ENCODE peak calls at places on chromosome 19, in four cellular contexts. One of them, this sample, is unnamed.

GRCh38 chr19:11168568-11168967 is 13.0 kb upstream of the SPC24 start:
- DNase-seq in transverse colon: no peak
- DNase-seq in ovary: no peak
- DNase-seq in body of pancreas: no peak
- DNase-seq in this sample: peak; percentile 18

GRCh38 chr19:15836595-15837398 is 21.3 kb upstream of the OR10H1 start:
- DNase-seq in transverse colon: peak; percentile 97
- DNase-seq in ovary: peak; percentile 97
- DNase-seq in body of pancreas: peak; percentile 97
- DNase-seq in this sample: peak; percentile 90

GRCh38 chr19:17539288-17540117 is 15.9 kb upstream of the COLGALT1 start:
- DNase-seq in ovary: peak; percentile 100
- DNase-seq in body of pancreas: peak; percentile 89
- DNase-seq in transverse colon: peak; percentile 90
- DNase-seq in this sample: peak; percentile 87

GRCh38 chr19:4635763-4636135 is 3.6 kb upstream of the TNFAIP8L1 start:
- DNase-seq in transverse colon: no peak
- DNase-seq in ovary: no peak
- DNase-seq in body of pancreas: no peak
- DNase-seq in this sample: no peak

GRCh38 chr19:7505288-7505681 is 10.6 kb upstream of the ZNF358 start:
- DNase-seq in transverse colon: peak; percentile 40
- DNase-seq in ovary: no peak
- DNase-seq in body of pancreas: peak; percentile 50
- DNase-seq in this sample: no peak

GRCh38 chr19:53517114-53517741 is 20.7 kb upstream of the ZNF331 start:
- DNase-seq in transverse colon: no peak
- DNase-seq in ovary: no peak
- DNase-seq in body of pancreas: no peak
- DNase-seq in this sample: no peak

GRCh38 chr19:34732548-34733255 is 1.3 kb upstream of the ZNF181 start:
- DNase-seq in body of pancreas: peak; percentile 31
- DNase-seq in transverse colon: peak; percentile 12
- DNase-seq in ovary: peak; percentile 38
- DNase-seq in this sample: no peak

GRCh38 chr19:54473983-54474382 is 887 bp upstream of the CDC42EP5 start:
- DNase-seq in ovary: no peak
- DNase-seq in body of pancreas: no peak
- DNase-seq in transverse colon: no peak
- DNase-seq in this sample: no peak

GRCh38 chr19:19539738-19540703 is 2.0 kb downstream of the CILP2 start:
- DNase-seq in ovary: peak; percentile 76
- DNase-seq in transverse colon: peak; percentile 72
- DNase-seq in body of pancreas: peak; percentile 56
- DNase-seq in this sample: no peak

GRCh38 chr19:53571339-53571738 is 33.4 kb downstream of the ZNF331 start:
- DNase-seq in transverse colon: no peak
- DNase-seq in body of pancreas: no peak
- DNase-seq in ovary: no peak
- DNase-seq in this sample: no peak

GRCh38 chr19:31356587-31357314 is 7.5 kb upstream of the TSHZ3 start:
- DNase-seq in body of pancreas: peak; percentile 60
- DNase-seq in ovary: no peak
- DNase-seq in transverse colon: peak; percentile 24
- DNase-seq in this sample: no peak

GRCh38 chr19:1144741-1145140 is 29.3 kb downstream of the SBNO2 start:
- DNase-seq in body of pancreas: no peak
- DNase-seq in transverse colon: no peak
- DNase-seq in ovary: no peak
- DNase-seq in this sample: no peak

GRCh38 chr19:49442354-49442753 is 1.0 kb upstream of the SLC17A7 start:
- DNase-seq in transverse colon: peak; percentile 33
- DNase-seq in ovary: no peak
- DNase-seq in body of pancreas: peak; percentile 34
- DNase-seq in this sample: peak; percentile 32

GRCh38 chr19:800360-801029 is 3.2 kb downstream of the PTBP1 start:
- DNase-seq in body of pancreas: peak; percentile 70
- DNase-seq in transverse colon: peak; percentile 61
- DNase-seq in ovary: peak; percentile 21
- DNase-seq in this sample: peak; percentile 36

GRCh38 chr19:35446194-35446593 is 1.9 kb upstream of the FFAR2 start:
- DNase-seq in body of pancreas: no peak
- DNase-seq in ovary: no peak
- DNase-seq in transverse colon: no peak
- DNase-seq in this sample: no peak

GRCh38 chr19:30529876-30530275 is 157.7 kb downstream of the ZNF536 start:
- DNase-seq in transverse colon: no peak
- DNase-seq in body of pancreas: no peak
- DNase-seq in ovary: no peak
- DNase-seq in this sample: no peak

GRCh38 chr19:50649433-50650391 is at the start of gene C19orf81:
- DNase-seq in body of pancreas: no peak
- DNase-seq in transverse colon: no peak
- DNase-seq in ovary: no peak
- DNase-seq in this sample: peak; percentile 22

GRCh38 chr19:18194554-18195238 is 1.7 kb downstream of the MPV17L2 start:
- DNase-seq in ovary: peak; percentile 87
- DNase-seq in body of pancreas: peak; percentile 50
- DNase-seq in transverse colon: peak; percentile 49
- DNase-seq in this sample: no peak

DNA sequence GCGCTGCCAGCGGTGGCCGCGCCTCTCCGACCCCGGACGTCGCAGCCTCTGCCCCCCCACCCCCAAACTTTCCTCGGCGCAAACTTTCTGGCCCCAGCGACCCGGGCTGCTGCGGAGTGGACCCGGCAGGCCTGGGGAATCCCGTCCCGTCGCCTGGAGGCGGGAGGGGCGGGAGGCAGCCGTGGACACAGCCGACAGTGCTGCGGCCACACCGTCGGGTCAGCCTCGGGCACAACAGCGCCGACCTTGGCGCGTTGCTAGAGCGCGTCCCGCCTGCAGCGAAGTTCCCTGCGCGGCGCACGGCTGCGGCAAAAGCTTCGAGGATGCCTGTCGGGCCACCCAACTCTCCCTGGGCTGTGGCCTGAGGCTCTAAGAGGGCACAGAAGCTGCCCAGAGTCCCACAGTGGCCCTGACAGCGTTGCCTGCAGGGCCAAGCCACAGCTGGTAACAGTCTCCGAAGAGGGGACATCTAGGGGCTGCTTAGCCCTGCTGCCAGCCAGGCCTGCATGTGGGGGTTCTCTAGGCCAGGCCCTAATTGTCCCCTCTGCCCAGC is 1.3 kb downstream of the NFIX start:
- DNase-seq in body of pancreas: peak; percentile 67
- DNase-seq in ovary: peak; percentile 66
- DNase-seq in transverse colon: no peak
- DNase-seq in this sample: no peak
- TF ChIP-seq CTCF in body of pancreas: no peak
- TF ChIP-seq CTCF in ovary: no peak
- TF ChIP-seq CTCF in transverse colon: no peak
- TF ChIP-seq CTCF in this sample: no peak

GRCh38 chr19:40443131-40443929 is 805 bp downstream of the SERTAD3 start:
- DNase-seq in body of pancreas: peak; percentile 100
- DNase-seq in transverse colon: peak; percentile 100
- DNase-seq in ovary: peak; percentile 99
- DNase-seq in this sample: peak; percentile 100

GRCh38 chr19:40445006-40445312 is 824 bp upstream of the SERTAD3 start:
- DNase-seq in transverse colon: no peak
- DNase-seq in ovary: no peak
- DNase-seq in body of pancreas: no peak
- DNase-seq in this sample: no peak

GRCh38 chr19:40443930-40444180 is 280 bp downstream of the SERTAD3 start:
- DNase-seq in ovary: no peak
- DNase-seq in transverse colon: no peak
- DNase-seq in body of pancreas: no peak
- DNase-seq in this sample: no peak

GRCh38 chr19:40445637-40445944 is 1.5 kb upstream of the SERTAD3 start:
- DNase-seq in body of pancreas: no peak
- DNase-seq in ovary: peak; percentile 56
- DNase-seq in transverse colon: no peak
- DNase-seq in this sample: no peak

DNA sequence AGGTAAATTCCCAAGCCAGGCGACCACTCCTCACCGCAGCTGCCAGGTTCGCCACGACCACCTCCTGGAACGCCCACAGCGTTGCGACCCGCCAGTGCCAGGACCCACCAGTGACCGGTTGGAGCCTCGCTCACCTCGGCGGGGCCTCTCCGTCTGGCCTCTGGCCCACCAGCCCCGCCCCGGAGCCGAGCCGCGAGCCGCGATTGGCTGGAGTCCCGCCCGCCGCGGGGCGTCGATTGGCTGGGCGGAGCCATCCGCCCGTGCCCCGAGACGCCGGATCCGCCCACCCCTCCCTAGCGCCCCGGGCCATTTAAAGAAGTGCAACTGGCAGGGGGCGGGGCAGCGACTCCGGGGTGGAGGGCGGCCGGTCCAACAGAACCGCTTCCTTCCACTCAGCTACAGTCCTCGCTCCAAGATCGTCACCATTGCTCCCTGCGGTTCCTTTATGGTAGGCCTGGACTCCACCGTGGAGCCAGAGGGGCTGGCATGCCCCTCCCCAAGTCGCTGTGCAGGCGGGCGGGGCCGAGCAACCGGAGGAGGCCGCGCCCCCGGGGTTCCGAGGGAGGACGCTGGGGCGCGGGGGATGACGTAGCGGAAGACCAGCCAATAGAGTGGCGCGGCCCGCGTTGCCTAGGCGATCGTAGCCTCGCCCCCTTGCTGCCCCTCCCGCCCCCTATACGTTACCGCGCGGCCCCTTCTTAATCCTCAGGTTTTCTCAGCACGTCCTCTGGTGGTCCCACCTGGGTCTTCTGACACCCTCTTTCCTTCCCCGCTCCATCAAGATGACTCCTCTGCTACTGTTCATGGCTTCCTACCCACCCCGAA is at the start of gene SERTAD3:
- DNase-seq in body of pancreas: peak; percentile 99
- DNase-seq in ovary: peak; percentile 98
- DNase-seq in transverse colon: peak; percentile 99
- DNase-seq in this sample: peak; percentile 100
- TF ChIP-seq CTCF in body of pancreas: no peak
- TF ChIP-seq CTCF in ovary: peak; percentile 1
- TF ChIP-seq CTCF in transverse colon: peak; percentile 12
- TF ChIP-seq CTCF in this sample: no peak

GRCh38 chr19:32866061-32866460 is 3.5 kb downstream of the SLC7A9 start:
- DNase-seq in body of pancreas: no peak
- DNase-seq in transverse colon: no peak
- DNase-seq in ovary: no peak
- DNase-seq in this sample: no peak
- TF ChIP-seq CTCF in body of pancreas: no peak
- TF ChIP-seq CTCF in transverse colon: no peak
- TF ChIP-seq CTCF in ovary: no peak
- TF ChIP-seq CTCF in this sample: no peak

DNA sequence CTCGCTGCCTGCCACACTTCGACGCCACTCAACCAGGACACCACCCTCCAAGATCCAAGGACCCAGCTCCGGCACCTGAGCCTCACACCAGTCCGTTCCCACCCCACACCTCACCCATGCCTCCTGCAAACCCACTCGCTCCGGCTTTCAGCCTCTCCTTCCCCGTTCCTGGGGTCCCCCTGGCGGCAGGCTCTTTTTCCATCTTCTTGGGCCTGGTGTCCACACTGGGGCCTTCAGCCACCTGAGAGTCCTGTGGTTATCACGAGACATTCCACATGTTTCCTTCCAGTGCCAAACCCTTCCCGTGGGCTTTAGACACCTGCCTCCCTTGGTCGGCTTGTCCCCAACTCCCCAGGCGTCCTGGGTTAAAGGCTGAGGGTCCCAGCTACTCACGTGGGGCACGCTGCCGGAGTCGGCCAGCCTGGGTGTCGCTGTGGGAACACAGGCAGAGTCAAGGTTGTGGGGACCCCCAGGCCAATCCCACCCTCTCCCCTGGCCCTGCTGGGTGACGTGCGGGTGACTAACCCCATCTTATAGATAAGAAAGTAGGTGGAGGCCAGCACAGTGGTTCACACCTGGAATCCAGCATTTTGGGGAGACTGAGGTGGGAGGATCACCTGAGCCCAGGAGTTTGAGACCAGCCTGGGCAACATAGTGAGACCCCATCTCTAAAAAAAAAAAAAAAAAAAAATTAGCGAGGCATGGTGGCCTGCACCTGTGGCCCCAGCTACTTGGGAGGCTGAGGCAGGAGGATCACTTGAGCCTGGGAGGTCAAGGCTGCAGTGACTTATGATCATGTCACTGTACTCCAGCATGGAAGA is 2.0 kb downstream of the JSRP1 start:
- DNase-seq in transverse colon: no peak
- DNase-seq in body of pancreas: no peak
- DNase-seq in ovary: no peak
- DNase-seq in this sample: no peak
- TF ChIP-seq CTCF in transverse colon: peak; percentile 13
- TF ChIP-seq CTCF in body of pancreas: no peak
- TF ChIP-seq CTCF in ovary: no peak
- TF ChIP-seq CTCF in this sample: no peak

This sample was measured in Calu3.